ENCODE peak calls at places on chromosomes 12 and 14, in eight cellular contexts. I is astrocyte of the spinal cord, A is body of pancreas, X is uterus, L is dorsolateral prefrontal cortex, B is hepatocyte, P is left ventricle myocardium inferior, W is bronchial epithelial cell. K is an unnamed sample.

GRCh38 chr14:34930591-34931069 is 52.2 kb upstream of the SRP54 start:
- DNase-seq in I (no peak), A (no peak), X (no peak), L (no peak), B (no peak), P (no peak), W (no peak), K (no peak)

GRCh38 chr12:26121841-26122680 is 2.8 kb downstream of the BHLHE41 start:
- DNase-seq in I (no peak), A (peak; percentile 54), X (no peak), L (no peak), B (peak; percentile 67), P (peak; percentile 40), W (no peak), K (peak; percentile 66)

GRCh38 chr14:102659797-102660196 is 67.3 kb downstream of the RCOR1 start:
- DNase-seq in I (peak; percentile 46), A (no peak), X (no peak), L (no peak), B (no peak), P (no peak), W (peak; percentile 62), K (no peak)

GRCh38 chr12:69097619-69098368 is 141.6 kb upstream of the CPSF6 start:
- DNase-seq in I (peak; percentile 60), A (no peak), X (no peak), L (no peak), B (no peak), P (no peak), W (peak; percentile 39), K (no peak)

GRCh38 chr14:55245657-55246268 is 25.5 kb upstream of the FBXO34 start:
- DNase-seq in I (peak; percentile 23), A (peak; percentile 44), X (no peak), L (no peak), B (peak; percentile 58), P (no peak), W (peak; percentile 52), K (no peak)

GRCh38 chr12:75953312-75953906 is 78.2 kb downstream of the PHLDA1 start:
- DNase-seq in I (peak; percentile 69), A (peak; percentile 29), X (no peak), L (no peak), B (peak; percentile 29), P (no peak), W (peak; percentile 67), K (no peak)

GRCh38 chr14:69008411-69008810 is 29.3 kb upstream of the ACTN1 start:
- DNase-seq in I (peak; percentile 53), A (no peak), X (no peak), L (no peak), B (peak; percentile 46), P (no peak), W (no peak), K (no peak)

GRCh38 chr14:101033446-101034165 is 130.1 kb upstream of the RTL1 start:
- DNase-seq in I (no peak), A (no peak), X (peak; percentile 11), L (no peak), B (no peak), P (peak; percentile 7), W (no peak), K (no peak)

GRCh38 chr14:63972323-63972932 is 119.6 kb downstream of the SYNE2 start:
- DNase-seq in I (no peak), A (no peak), X (no peak), L (no peak), B (no peak), P (no peak), W (no peak), K (no peak)

GRCh38 chr12:13504736-13505135 is 308.2 kb downstream of the EMP1 start:
- DNase-seq in I (no peak), A (no peak), X (no peak), L (no peak), B (no peak), P (no peak), W (peak; percentile 63), K (no peak)

GRCh38 chr12:56644654-56645053 is 1.1 kb downstream of the ATP5F1B start:
- DNase-seq in I (peak; percentile 9), A (no peak), X (no peak), L (no peak), B (no peak), P (no peak), W (no peak), K (no peak)

GRCh38 chr14:31360919-31361662 is 59.3 kb downstream of the HEATR5A start:
- DNase-seq in I (peak; percentile 18), A (no peak), X (no peak), L (no peak), B (no peak), P (no peak), W (peak; percentile 91), K (no peak)

GRCh38 chr12:3491938-3492867 is 1.2 kb downstream of the PRMT8 start:
- DNase-seq in I (peak; percentile 51), A (peak; percentile 72), X (peak; percentile 33), L (no peak), B (peak; percentile 91), P (peak; percentile 40), W (peak; percentile 16), K (peak; percentile 62)

GRCh38 chr12:99455350-99456037 is 192.1 kb upstream of the GARIN6 start:
- DNase-seq in I (peak; percentile 94), A (no peak), X (no peak), L (no peak), B (no peak), P (no peak), W (peak; percentile 71), K (no peak)

GRCh38 chr12:106140223-106140986 is 1.7 kb upstream of the NUAK1 start:
- DNase-seq in I (no peak), A (peak; percentile 31), X (no peak), L (no peak), B (peak; percentile 19), P (no peak), W (no peak), K (no peak)

GRCh38 chr12:94979941-94980340 is 23.6 kb downstream of the NDUFA12 start:
- DNase-seq in I (no peak), A (no peak), X (no peak), L (no peak), B (no peak), P (no peak), W (no peak), K (no peak)

GRCh38 chr12:94977766-94978468 is 25.6 kb downstream of the NDUFA12 start:
- DNase-seq in I (no peak), A (no peak), X (no peak), L (no peak), B (no peak), P (no peak), W (peak; percentile 22), K (no peak)

GRCh38 chr12:94982456-94982855 is 21.0 kb downstream of the NDUFA12 start:
- DNase-seq in I (peak; percentile 5), A (no peak), X (no peak), L (no peak), B (no peak), P (no peak), W (no peak), K (no peak)

GRCh38 chr12:94983321-94983720 is 20.2 kb downstream of the NDUFA12 start:
- DNase-seq in I (no peak), A (no peak), X (no peak), L (no peak), B (no peak), P (no peak), W (no peak), K (no peak)

GRCh38 chr12:94980577-94980976 is 22.9 kb downstream of the NDUFA12 start:
- DNase-seq in I (peak; percentile 56), A (no peak), X (no peak), L (no peak), B (peak; percentile 37), P (no peak), W (peak; percentile 22), K (no peak)
- TF ChIP-seq CTCF in I (peak; percentile 47), A (no peak), X (peak; percentile 7), L (peak; percentile 63), B (peak; percentile 64), P (peak; percentile 30), W (no peak), K (no peak)

GRCh38 chr12:117718559-117718958 is 250.2 kb downstream of the KSR2 start:
- DNase-seq in I (no peak), A (no peak), X (no peak), L (no peak), B (no peak), P (no peak), W (no peak), K (no peak)
- TF ChIP-seq CTCF in I (no peak), A (no peak), X (no peak), L (no peak), B (no peak), P (no peak), W (no peak), K (no peak)

GRCh38 chr12:116318738-116319050 is 41.2 kb upstream of the MED13L start:
- DNase-seq in I (peak; percentile 18), A (peak; percentile 53), X (peak; percentile 40), L (no peak), B (peak; percentile 59), P (no peak), W (peak; percentile 21), K (no peak)

GRCh38 chr12:116319316-116319715 is 41.8 kb upstream of the MED13L start:
- DNase-seq in I (peak; percentile 43), A (no peak), X (no peak), L (no peak), B (no peak), P (no peak), W (no peak), K (no peak)

GRCh38 chr12:116317139-116317538 is 39.6 kb upstream of the MED13L start:
- DNase-seq in I (no peak), A (no peak), X (no peak), L (no peak), B (no peak), P (no peak), W (no peak), K (no peak)

GRCh38 chr12:116319851-116320621 is 42.5 kb upstream of the MED13L start:
- DNase-seq in I (peak; percentile 94), A (peak; percentile 30), X (peak; percentile 81), L (no peak), B (peak; percentile 65), P (peak; percentile 50), W (peak; percentile 93), K (no peak)

DNA sequence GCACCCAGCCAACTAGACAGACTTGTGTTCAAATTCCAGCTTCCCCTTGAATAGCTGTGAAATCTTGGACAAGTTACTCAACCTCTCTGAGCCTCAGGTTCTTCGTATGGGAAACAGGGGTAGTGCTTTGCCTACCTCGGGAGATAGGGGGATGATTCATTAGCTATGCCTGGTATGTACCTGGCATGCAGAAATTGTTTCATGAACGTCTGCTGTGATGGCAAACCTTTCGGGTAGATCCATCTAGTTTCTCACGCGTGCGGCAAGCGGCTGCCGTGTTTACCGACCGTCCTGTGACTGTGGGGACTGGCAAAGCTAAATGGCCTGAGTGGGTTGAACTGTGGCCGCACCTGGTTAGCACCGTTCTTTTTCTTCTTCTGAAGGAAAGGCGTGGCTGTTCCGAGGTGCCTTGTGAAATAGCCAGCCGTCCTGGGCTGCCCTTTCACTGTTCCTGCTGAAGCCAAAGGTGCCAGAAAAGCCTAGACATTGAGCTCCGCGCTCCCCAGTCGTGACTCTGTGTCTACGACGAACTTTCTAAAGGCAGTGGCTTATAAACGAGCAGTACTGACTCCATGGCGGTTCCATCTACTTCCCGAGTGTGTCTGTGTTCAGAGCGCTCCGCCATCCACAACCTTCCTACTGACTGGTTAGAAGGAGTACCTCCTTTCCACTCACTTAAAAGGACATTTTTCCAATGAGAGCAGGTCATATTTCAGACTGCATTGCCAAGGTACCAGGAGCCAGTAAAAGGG is 40.7 kb upstream of the MED13L start:
- DNase-seq in I (no peak), A (peak; percentile 61), X (peak; percentile 23), L (no peak), B (no peak), P (no peak), W (peak; percentile 80), K (no peak)
- TF ChIP-seq CTCF in I (no peak), A (no peak), X (no peak), L (no peak), B (no peak), P (no peak), W (no peak), K (no peak)

GRCh38 chr12:1629338-1630080 is 478 bp downstream of the WNT5B start:
- DNase-seq in I (no peak), A (peak; percentile 23), X (no peak), L (no peak), B (peak; percentile 38), P (no peak), W (no peak), K (peak; percentile 62)
- TF ChIP-seq CTCF in I (peak; percentile 17), A (no peak), X (no peak), L (no peak), B (no peak), P (peak; percentile 19), W (peak; percentile 17), K (no peak)

K was measured in glutamatergic neuron.